ENCODE peak calls at places on chromosomes 4 and X, in ten cellular contexts. I is endothelial cell, O is AG04450, L is osteocyte, F is right atrium auricular region, C is MM.1S, G is IMR-90, T is heart right ventricle, Q is GM13976, W is breast epithelium. P is an unnamed sample.

GRCh38 chr4:153067376-153067775 is 131.3 kb downstream of the FHDC1 start:
- DNase-seq in O (no peak), L (no peak), Q (no peak), W (no peak), T (no peak), G (peak), C (no peak), F (no peak), I (no peak), P (no peak)

GRCh38 chr4:68342139-68342538 is 7.8 kb downstream of the YTHDC1 start:
- DNase-seq in G (peak), F (no peak), T (no peak), C (no peak), W (no peak), I (no peak), O (no peak), L (no peak), Q (no peak), P (no peak)

GRCh38 chr4:157804986-157805385 is 367.8 kb downstream of the GASK1B start:
- DNase-seq in C (no peak), W (no peak), G (no peak), Q (no peak), T (no peak), L (no peak), I (no peak), O (no peak), F (no peak), P (no peak)

GRCh38 chr4:8779371-8779988 is 92.2 kb downstream of the HMX1 start:
- DNase-seq in C (no peak), G (no peak), T (no peak), O (no peak), L (no peak), W (no peak), F (no peak), Q (no peak), I (no peak), P (no peak)

GRCh38 chrX:40127052-40127451 is 29.3 kb upstream of the BCOR start:
- DNase-seq in Q (no peak), F (no peak), O (no peak), C (peak), G (no peak), L (no peak), W (no peak), T (no peak), I (no peak), P (no peak)

GRCh38 chr4:78634011-78634664 is 82.6 kb downstream of the ANXA3 start:
- DNase-seq in T (no peak), C (peak), G (no peak), Q (no peak), I (no peak), W (peak), L (no peak), O (no peak), F (peak), P (no peak)

GRCh38 chrX:15680401-15680800 is 15.8 kb upstream of the CLTRN start:
- DNase-seq in I (no peak), T (no peak), F (no peak), O (no peak), G (peak), Q (no peak), L (no peak), C (no peak), W (no peak), P (no peak)

GRCh38 chr4:16695896-16696295 is 202.5 kb downstream of the LDB2 start:
- DNase-seq in O (no peak), L (no peak), G (no peak), C (no peak), F (no peak), T (no peak), I (no peak), W (no peak), Q (no peak), P (no peak)

GRCh38 chr4:82044141-82044993 is 329.4 kb downstream of the HNRNPD start:
- DNase-seq in I (peak), Q (peak), O (no peak), G (peak), F (peak), W (no peak), T (peak), C (no peak), L (no peak), P (peak)

GRCh38 chrX:45515262-45516215 is 314.9 kb upstream of the DIPK2B start:
- DNase-seq in L (no peak), C (peak), F (peak), G (peak), Q (peak), O (peak), T (peak), I (peak), W (peak), P (no peak)

GRCh38 chr4:35286434-35286833 is 957.9 kb downstream of the ARAP2 start:
- DNase-seq in T (no peak), W (no peak), C (no peak), O (no peak), I (no peak), L (no peak), F (no peak), G (no peak), Q (no peak), P (no peak)

GRCh38 chr4:36399762-36400353 is 118.4 kb downstream of the DTHD1 start:
- DNase-seq in Q (no peak), W (no peak), L (no peak), I (peak), O (no peak), C (peak), G (no peak), T (no peak), F (no peak), P (no peak)

GRCh38 chr4:82984459-82984858 is 26.2 kb downstream of the LIN54 start:
- DNase-seq in C (no peak), O (no peak), L (no peak), I (no peak), G (peak), W (no peak), Q (no peak), F (no peak), T (no peak), P (no peak)

GRCh38 chr4:39976945-39977488 is 694 bp downstream of the PDS5A start:
- DNase-seq in W (peak), I (peak), O (no peak), Q (peak), C (peak), T (no peak), L (peak), F (no peak), G (no peak), P (peak)

GRCh38 chrX:80602017-80602765 is 181.9 kb downstream of the TENT5D start:
- DNase-seq in W (no peak), I (no peak), L (no peak), F (no peak), Q (no peak), O (no peak), G (no peak), C (no peak), T (no peak), P (no peak)

DNA sequence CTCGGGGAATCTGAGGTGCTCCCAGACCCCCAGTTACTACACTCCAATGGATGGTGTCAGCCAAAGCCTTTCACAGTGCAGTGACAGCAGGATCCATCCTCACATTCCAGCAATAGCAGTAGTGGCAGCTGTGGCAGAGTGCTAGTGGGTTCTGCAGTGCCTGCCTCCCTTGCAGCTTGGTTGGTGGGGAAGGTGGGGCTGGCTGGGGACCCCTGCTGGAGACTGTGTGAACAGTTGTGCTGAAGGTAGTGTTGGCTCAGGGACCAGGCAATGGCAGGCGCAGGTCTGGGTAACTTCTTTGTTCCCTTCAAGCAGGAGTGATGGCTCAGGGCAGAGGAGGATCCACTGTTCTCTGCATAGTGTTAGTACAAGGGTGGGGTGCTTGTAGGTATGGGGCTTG is 343.7 kb upstream of the TRAM1L1 start:
- DNase-seq in Q (no peak), I (no peak), C (no peak), L (no peak), W (no peak), T (no peak), O (no peak), G (no peak), F (no peak), P (no peak)
- TF ChIP-seq CTCF in Q (no peak), I (peak), C (peak), L (no peak), W (no peak), T (no peak), O (no peak), G (no peak), F (no peak), P (no peak)

GRCh38 chr4:87499415-87500106 is 29.6 kb downstream of the SPARCL1 start:
- DNase-seq in O (no peak), Q (peak), G (no peak), I (no peak), C (no peak), W (no peak), F (no peak), L (no peak), T (no peak), P (no peak)

GRCh38 chr4:87497586-87497985 is 31.6 kb downstream of the SPARCL1 start:
- DNase-seq in W (no peak), O (no peak), Q (no peak), I (no peak), F (no peak), L (no peak), C (no peak), G (no peak), T (no peak), P (no peak)

GRCh38 chr4:87500107-87500462 is 29.1 kb downstream of the SPARCL1 start:
- DNase-seq in O (no peak), C (no peak), L (no peak), F (no peak), I (no peak), G (no peak), T (no peak), W (no peak), Q (peak), P (no peak)

GRCh38 chr4:87498446-87498900 is 30.7 kb downstream of the SPARCL1 start:
- DNase-seq in L (no peak), O (peak), W (no peak), F (no peak), I (no peak), G (peak), Q (peak), T (no peak), C (peak), P (no peak)

GRCh38 chr4:87497141-87497540 is 32.0 kb downstream of the SPARCL1 start:
- DNase-seq in C (no peak), F (no peak), G (no peak), I (peak), W (no peak), O (no peak), Q (no peak), T (no peak), L (no peak), P (no peak)
- TF ChIP-seq CTCF in C (peak), F (peak), G (peak), I (peak), W (no peak), O (peak), Q (peak), T (peak), L (peak), P (peak)

GRCh38 chr4:27178066-27178465 is 317.4 kb downstream of the STIM2 start:
- DNase-seq in T (no peak), I (no peak), L (no peak), O (no peak), C (no peak), F (no peak), G (peak), W (no peak), Q (no peak), P (no peak)

GRCh38 chr4:27181672-27182071 is 321.0 kb downstream of the STIM2 start:
- DNase-seq in Q (no peak), L (no peak), T (no peak), I (no peak), C (no peak), W (no peak), O (no peak), G (no peak), F (no peak), P (no peak)

GRCh38 chr4:27176881-27177280 is 316.2 kb downstream of the STIM2 start:
- DNase-seq in T (no peak), G (no peak), I (no peak), W (no peak), L (no peak), C (no peak), F (no peak), Q (no peak), O (no peak), P (no peak)

GRCh38 chr4:27176400-27176799 is 315.8 kb downstream of the STIM2 start:
- DNase-seq in T (no peak), C (peak), W (no peak), I (peak), F (no peak), G (peak), O (no peak), Q (no peak), L (no peak), P (no peak)
- TF ChIP-seq CTCF in T (no peak), C (no peak), W (no peak), I (no peak), F (no peak), G (peak), O (no peak), Q (peak), L (no peak), P (no peak)

GRCh38 chr4:105662935-105663675 is 45.4 kb downstream of the INTS12 start:
- DNase-seq in O (no peak), I (no peak), F (no peak), G (no peak), Q (no peak), C (peak), W (no peak), L (no peak), T (no peak), P (no peak)

GRCh38 chr4:105670684-105671083 is 37.8 kb downstream of the INTS12 start:
- DNase-seq in L (no peak), I (no peak), O (no peak), Q (no peak), C (no peak), W (no peak), G (no peak), T (no peak), F (no peak), P (no peak)

GRCh38 chr4:105661028-105661427 is 47.5 kb downstream of the INTS12 start:
- DNase-seq in T (no peak), F (no peak), I (no peak), W (no peak), C (no peak), L (no peak), G (no peak), O (no peak), Q (no peak), P (no peak)

DNA sequence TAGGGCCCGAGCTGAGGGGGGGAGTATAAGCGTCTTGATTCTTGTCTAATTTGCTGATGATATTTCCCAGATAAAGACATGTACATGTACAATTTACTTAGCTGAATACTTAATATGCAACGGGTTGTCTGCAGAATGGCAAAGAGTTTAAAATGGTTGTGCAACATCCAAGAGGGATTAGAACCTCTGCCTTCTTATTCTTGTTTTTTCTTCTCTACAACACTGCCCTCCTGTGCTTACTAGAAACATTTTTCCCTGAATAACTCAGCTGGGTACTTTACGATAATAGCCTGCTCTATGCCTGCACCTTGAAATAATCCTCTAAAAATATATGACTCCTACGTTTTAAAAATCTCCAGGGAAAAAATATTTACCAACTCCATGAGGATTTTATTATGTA is 41.8 kb downstream of the INTS12 start:
- DNase-seq in I (no peak), Q (peak), L (no peak), C (peak), F (no peak), G (peak), W (no peak), T (no peak), O (no peak), P (no peak)
- TF ChIP-seq CTCF in I (no peak), Q (peak), L (peak), C (peak), F (no peak), G (no peak), W (peak), T (peak), O (no peak), P (no peak)

GRCh38 chr4:24433515-24434192 is 150.7 kb downstream of the DHX15 start:
- DNase-seq in T (no peak), L (no peak), F (no peak), W (no peak), G (no peak), C (no peak), I (no peak), O (no peak), Q (no peak), P (no peak)
- TF ChIP-seq CTCF in T (no peak), L (no peak), F (no peak), W (no peak), G (no peak), C (no peak), I (no peak), O (no peak), Q (no peak), P (no peak)